ENCODE peak calls at places on chromosomes 11 and 22, in seven cellular contexts. One of them, this sample, is unnamed.

GRCh38 chr11:69499946-69500284 is 18.5 kb downstream of the LINC01488 start:
- DNase-seq in WTC11: no peak
- DNase-seq in BJ: no peak
- DNase-seq in epithelial cell of proximal tubule: no peak
- DNase-seq in nephron progenitor cell: no peak
- DNase-seq in body of pancreas: no peak
- DNase-seq in lower lobe of right lung: peak
- DNase-seq in this sample: no peak

GRCh38 chr11:9362393-9362863 is 22.0 kb upstream of the IPO7 start:
- DNase-seq in WTC11: no peak
- DNase-seq in lower lobe of right lung: no peak
- DNase-seq in BJ: no peak
- DNase-seq in epithelial cell of proximal tubule: no peak
- DNase-seq in nephron progenitor cell: no peak
- DNase-seq in body of pancreas: no peak
- DNase-seq in this sample: no peak

GRCh38 chr11:134313379-134313778 is 18.4 kb upstream of the GLB1L2 start:
- DNase-seq in body of pancreas: no peak
- DNase-seq in BJ: no peak
- DNase-seq in epithelial cell of proximal tubule: no peak
- DNase-seq in lower lobe of right lung: no peak
- DNase-seq in WTC11: no peak
- DNase-seq in nephron progenitor cell: no peak
- DNase-seq in this sample: no peak

GRCh38 chr11:45736424-45736823 is 68.5 kb upstream of the SLC35C1 start:
- DNase-seq in body of pancreas: no peak
- DNase-seq in BJ: no peak
- DNase-seq in nephron progenitor cell: no peak
- DNase-seq in WTC11: no peak
- DNase-seq in lower lobe of right lung: no peak
- DNase-seq in epithelial cell of proximal tubule: no peak
- DNase-seq in this sample: no peak

GRCh38 chr11:106988151-106988806 is 30.0 kb downstream of the GUCY1A2 start:
- DNase-seq in body of pancreas: no peak
- DNase-seq in BJ: peak
- DNase-seq in epithelial cell of proximal tubule: peak
- DNase-seq in nephron progenitor cell: no peak
- DNase-seq in WTC11: no peak
- DNase-seq in lower lobe of right lung: no peak
- DNase-seq in this sample: no peak

GRCh38 chr22:30940655-30941362 is 27.8 kb downstream of the MORC2 start:
- DNase-seq in lower lobe of right lung: no peak
- DNase-seq in nephron progenitor cell: no peak
- DNase-seq in epithelial cell of proximal tubule: no peak
- DNase-seq in WTC11: no peak
- DNase-seq in body of pancreas: no peak
- DNase-seq in BJ: no peak
- DNase-seq in this sample: no peak

GRCh38 chr11:22431074-22431473 is 92.9 kb downstream of the SLC17A6 start:
- DNase-seq in lower lobe of right lung: no peak
- DNase-seq in WTC11: no peak
- DNase-seq in BJ: no peak
- DNase-seq in nephron progenitor cell: peak
- DNase-seq in epithelial cell of proximal tubule: no peak
- DNase-seq in body of pancreas: no peak
- DNase-seq in this sample: no peak

GRCh38 chr11:112354364-112354763 is 93.7 kb upstream of the PLET1 start:
- DNase-seq in BJ: no peak
- DNase-seq in lower lobe of right lung: no peak
- DNase-seq in epithelial cell of proximal tubule: no peak
- DNase-seq in WTC11: no peak
- DNase-seq in body of pancreas: no peak
- DNase-seq in nephron progenitor cell: no peak
- DNase-seq in this sample: no peak

GRCh38 chr11:123719452-123719851 is 22.0 kb downstream of the ZNF202 start:
- DNase-seq in BJ: no peak
- DNase-seq in nephron progenitor cell: no peak
- DNase-seq in WTC11: no peak
- DNase-seq in lower lobe of right lung: no peak
- DNase-seq in epithelial cell of proximal tubule: no peak
- DNase-seq in body of pancreas: no peak
- DNase-seq in this sample: no peak

GRCh38 chr22:50148166-50148500 is 22.4 kb upstream of the PANX2 start:
- DNase-seq in lower lobe of right lung: no peak
- DNase-seq in body of pancreas: no peak
- DNase-seq in WTC11: no peak
- DNase-seq in epithelial cell of proximal tubule: no peak
- DNase-seq in BJ: no peak
- DNase-seq in nephron progenitor cell: no peak
- DNase-seq in this sample: no peak

GRCh38 chr22:29956680-29957079 is 73.7 kb downstream of the MTMR3 start:
- DNase-seq in epithelial cell of proximal tubule: no peak
- DNase-seq in body of pancreas: no peak
- DNase-seq in lower lobe of right lung: no peak
- DNase-seq in nephron progenitor cell: no peak
- DNase-seq in BJ: no peak
- DNase-seq in WTC11: no peak
- DNase-seq in this sample: no peak

GRCh38 chr11:132131962-132132361 is 761.5 kb downstream of the NTM start:
- DNase-seq in BJ: no peak
- DNase-seq in nephron progenitor cell: no peak
- DNase-seq in lower lobe of right lung: no peak
- DNase-seq in epithelial cell of proximal tubule: no peak
- DNase-seq in WTC11: peak
- DNase-seq in body of pancreas: no peak
- DNase-seq in this sample: no peak

GRCh38 chr22:32653823-32654222 is 147.7 kb upstream of the TIMP3 start:
- DNase-seq in lower lobe of right lung: no peak
- DNase-seq in nephron progenitor cell: no peak
- DNase-seq in BJ: no peak
- DNase-seq in WTC11: no peak
- DNase-seq in epithelial cell of proximal tubule: no peak
- DNase-seq in body of pancreas: no peak
- DNase-seq in this sample: no peak

GRCh38 chr11:128299132-128299726 is 288.1 kb downstream of the ETS1 start:
- DNase-seq in lower lobe of right lung: no peak
- DNase-seq in epithelial cell of proximal tubule: no peak
- DNase-seq in BJ: peak
- DNase-seq in body of pancreas: no peak
- DNase-seq in WTC11: no peak
- DNase-seq in nephron progenitor cell: peak
- DNase-seq in this sample: no peak

GRCh38 chr11:12893787-12894672 is 115.1 kb upstream of the RASSF10 start:
- DNase-seq in nephron progenitor cell: peak
- DNase-seq in epithelial cell of proximal tubule: no peak
- DNase-seq in BJ: no peak
- DNase-seq in WTC11: peak
- DNase-seq in lower lobe of right lung: peak
- DNase-seq in body of pancreas: peak
- DNase-seq in this sample: peak

GRCh38 chr11:44708523-44709280 is 18.1 kb upstream of the TSPAN18 start:
- DNase-seq in nephron progenitor cell: no peak
- DNase-seq in WTC11: no peak
- DNase-seq in BJ: no peak
- DNase-seq in lower lobe of right lung: no peak
- DNase-seq in body of pancreas: no peak
- DNase-seq in epithelial cell of proximal tubule: no peak
- DNase-seq in this sample: no peak

GRCh38 chr11:126102436-126102894 is 39.8 kb upstream of the CDON start:
- DNase-seq in BJ: no peak
- DNase-seq in body of pancreas: peak
- DNase-seq in WTC11: no peak
- DNase-seq in epithelial cell of proximal tubule: no peak
- DNase-seq in lower lobe of right lung: peak
- DNase-seq in nephron progenitor cell: no peak
- DNase-seq in this sample: no peak

GRCh38 chr11:1302461-1303073 is 6.9 kb downstream of the TOLLIP start:
- DNase-seq in nephron progenitor cell: no peak
- DNase-seq in body of pancreas: peak
- DNase-seq in epithelial cell of proximal tubule: no peak
- DNase-seq in lower lobe of right lung: no peak
- DNase-seq in WTC11: no peak
- DNase-seq in BJ: no peak
- DNase-seq in this sample: no peak

GRCh38 chr11:15073361-15074205 is at the start of gene CALCB:
- DNase-seq in lower lobe of right lung: peak
- DNase-seq in epithelial cell of proximal tubule: no peak
- DNase-seq in nephron progenitor cell: peak
- DNase-seq in BJ: no peak
- DNase-seq in WTC11: peak
- DNase-seq in body of pancreas: peak
- DNase-seq in this sample: peak

GRCh38 chr11:119055901-119056300 is 1.1 kb downstream of the HYOU1 start:
- DNase-seq in body of pancreas: no peak
- DNase-seq in lower lobe of right lung: no peak
- DNase-seq in BJ: no peak
- DNase-seq in WTC11: no peak
- DNase-seq in nephron progenitor cell: no peak
- DNase-seq in epithelial cell of proximal tubule: no peak
- DNase-seq in this sample: no peak
- TF ChIP-seq CTCF in body of pancreas: no peak
- TF ChIP-seq CTCF in lower lobe of right lung: no peak
- TF ChIP-seq CTCF in BJ: no peak
- TF ChIP-seq CTCF in WTC11: no peak
- TF ChIP-seq CTCF in nephron progenitor cell: no peak
- TF ChIP-seq CTCF in epithelial cell of proximal tubule: peak
- TF ChIP-seq CTCF in this sample: no peak

DNA sequence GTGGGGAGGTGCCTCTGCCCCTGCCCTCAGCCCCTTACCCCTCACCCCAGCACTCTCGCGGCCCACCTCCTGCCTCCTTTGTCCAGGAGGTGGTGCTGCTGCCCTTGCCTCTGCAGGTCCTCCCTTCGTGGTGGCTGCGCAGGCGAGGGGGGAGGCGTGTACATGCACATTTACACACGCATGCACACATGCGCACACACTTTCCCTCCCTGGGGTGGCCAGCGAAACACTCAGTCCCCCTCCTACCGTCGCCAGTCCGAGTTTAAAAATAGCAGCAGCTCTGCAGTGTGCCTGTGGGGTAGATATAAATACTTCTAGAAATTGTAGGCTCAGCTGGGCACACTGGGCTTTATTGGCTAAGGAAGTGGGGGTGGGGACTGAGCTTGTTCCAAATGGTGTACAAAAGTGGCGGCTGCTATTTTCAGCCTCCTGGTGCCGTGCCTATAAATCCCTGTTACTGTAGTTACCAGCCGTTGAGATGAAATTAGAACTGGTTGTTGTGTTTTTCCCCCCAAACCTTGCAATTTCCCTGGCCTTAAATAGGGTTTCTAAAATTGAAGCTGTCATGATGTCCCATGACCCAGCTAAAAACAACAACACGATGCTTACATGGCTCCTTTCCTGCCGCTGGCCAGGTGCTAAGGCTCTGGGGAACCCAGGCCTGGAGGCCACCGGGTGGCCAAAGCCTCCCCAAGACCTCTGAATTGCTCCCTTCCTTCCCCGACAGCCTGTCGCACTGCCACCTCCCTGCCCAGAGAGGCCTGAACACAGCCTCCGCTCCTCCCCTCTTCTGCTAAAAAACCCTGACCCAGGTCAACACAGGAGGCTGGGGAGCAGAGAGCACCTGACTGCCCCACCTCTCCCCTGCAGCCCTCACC is 12.4 kb downstream of the PICK1 start:
- DNase-seq in body of pancreas: no peak
- DNase-seq in WTC11: peak
- DNase-seq in BJ: no peak
- DNase-seq in nephron progenitor cell: peak
- DNase-seq in lower lobe of right lung: no peak
- DNase-seq in epithelial cell of proximal tubule: no peak
- DNase-seq in this sample: no peak
- TF ChIP-seq CTCF in body of pancreas: no peak
- TF ChIP-seq CTCF in WTC11: peak
- TF ChIP-seq CTCF in BJ: peak
- TF ChIP-seq CTCF in nephron progenitor cell: peak
- TF ChIP-seq CTCF in lower lobe of right lung: peak
- TF ChIP-seq CTCF in epithelial cell of proximal tubule: peak
- TF ChIP-seq CTCF in this sample: peak

GRCh38 chr22:47727656-47728055 is 965.2 kb downstream of the TBC1D22A start:
- DNase-seq in body of pancreas: no peak
- DNase-seq in epithelial cell of proximal tubule: no peak
- DNase-seq in nephron progenitor cell: no peak
- DNase-seq in lower lobe of right lung: no peak
- DNase-seq in BJ: no peak
- DNase-seq in WTC11: no peak
- DNase-seq in this sample: no peak

GRCh38 chr22:47724751-47725150 is 962.3 kb downstream of the TBC1D22A start:
- DNase-seq in BJ: no peak
- DNase-seq in nephron progenitor cell: no peak
- DNase-seq in lower lobe of right lung: no peak
- DNase-seq in epithelial cell of proximal tubule: no peak
- DNase-seq in WTC11: no peak
- DNase-seq in body of pancreas: no peak
- DNase-seq in this sample: no peak

GRCh38 chr22:47718337-47718736 is 955.9 kb downstream of the TBC1D22A start:
- DNase-seq in body of pancreas: no peak
- DNase-seq in nephron progenitor cell: no peak
- DNase-seq in WTC11: no peak
- DNase-seq in BJ: no peak
- DNase-seq in epithelial cell of proximal tubule: no peak
- DNase-seq in lower lobe of right lung: no peak
- DNase-seq in this sample: no peak

DNA sequence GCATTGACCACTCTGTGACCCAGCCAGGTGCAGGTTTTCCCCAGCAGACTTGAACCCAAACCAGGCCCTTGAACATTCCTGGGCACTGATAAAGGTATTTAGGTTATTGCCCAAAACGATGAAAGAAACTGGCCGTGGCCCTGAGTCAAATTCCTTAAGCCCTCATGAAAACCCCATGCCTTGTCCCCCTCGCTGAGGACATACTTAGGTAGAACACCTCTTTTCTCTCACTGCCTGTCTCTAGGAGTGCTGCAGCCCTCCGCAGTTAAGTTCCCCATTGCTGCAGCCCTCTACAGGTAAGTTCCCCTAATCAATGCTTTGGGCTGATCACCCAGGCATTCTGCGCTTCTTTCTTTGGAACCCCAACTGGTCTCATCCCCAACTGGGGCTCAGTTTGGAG is 961.6 kb downstream of the TBC1D22A start:
- DNase-seq in body of pancreas: no peak
- DNase-seq in WTC11: no peak
- DNase-seq in epithelial cell of proximal tubule: no peak
- DNase-seq in nephron progenitor cell: no peak
- DNase-seq in BJ: no peak
- DNase-seq in lower lobe of right lung: no peak
- DNase-seq in this sample: no peak
- TF ChIP-seq CTCF in body of pancreas: no peak
- TF ChIP-seq CTCF in WTC11: no peak
- TF ChIP-seq CTCF in epithelial cell of proximal tubule: no peak
- TF ChIP-seq CTCF in nephron progenitor cell: no peak
- TF ChIP-seq CTCF in BJ: no peak
- TF ChIP-seq CTCF in lower lobe of right lung: no peak
- TF ChIP-seq CTCF in this sample: no peak

DNA sequence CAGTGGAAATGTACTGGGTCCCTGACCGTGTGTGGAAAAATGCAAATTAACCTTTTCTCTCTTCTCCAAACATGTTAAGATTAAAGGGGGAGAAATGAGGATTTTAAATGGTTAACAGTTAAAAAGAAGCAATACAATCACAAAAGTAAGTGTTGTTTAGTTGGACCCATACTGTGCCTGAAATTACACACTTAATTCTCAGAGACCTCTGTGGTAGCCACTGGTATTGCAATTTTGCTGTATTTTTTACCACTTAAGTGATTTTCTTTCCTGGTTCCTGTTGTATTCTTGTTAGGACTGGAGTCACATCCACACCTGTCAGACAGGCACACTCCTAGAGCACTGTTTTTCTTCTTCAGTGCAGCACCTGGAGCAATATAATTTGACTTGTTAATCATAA is 179.6 kb upstream of the PDGFD start:
- DNase-seq in BJ: no peak
- DNase-seq in body of pancreas: no peak
- DNase-seq in WTC11: no peak
- DNase-seq in nephron progenitor cell: no peak
- DNase-seq in epithelial cell of proximal tubule: no peak
- DNase-seq in lower lobe of right lung: no peak
- DNase-seq in this sample: peak
- TF ChIP-seq CTCF in BJ: peak
- TF ChIP-seq CTCF in body of pancreas: peak
- TF ChIP-seq CTCF in WTC11: no peak
- TF ChIP-seq CTCF in nephron progenitor cell: peak
- TF ChIP-seq CTCF in epithelial cell of proximal tubule: peak
- TF ChIP-seq CTCF in lower lobe of right lung: peak
- TF ChIP-seq CTCF in this sample: no peak